ENCODE peak calls at places on chromosome 14, in six cellular contexts. One of them, this sample, is unnamed.

GRCh38 chr14:70188608-70189540 is at the start of gene SLC8A3:
- DNase-seq in activated B cell treated with CpG ODN at 0.5 μM for 24 hours: no peak
- DNase-seq in MCF 10A: no peak
- DNase-seq in fibroblast of the aortic adventitia: peak
- DNase-seq in mucosa of descending colon: peak
- DNase-seq in hepatocyte: peak
- DNase-seq in this sample: peak

GRCh38 chr14:51593397-51593796 is 58.3 kb upstream of the FRMD6 start:
- DNase-seq in activated B cell treated with CpG ODN at 0.5 μM for 24 hours: no peak
- DNase-seq in MCF 10A: no peak
- DNase-seq in fibroblast of the aortic adventitia: no peak
- DNase-seq in mucosa of descending colon: no peak
- DNase-seq in hepatocyte: no peak
- DNase-seq in this sample: no peak

GRCh38 chr14:92644166-92644565 is 104.3 kb downstream of the LGMN start:
- DNase-seq in activated B cell treated with CpG ODN at 0.5 μM for 24 hours: no peak
- DNase-seq in MCF 10A: peak
- DNase-seq in fibroblast of the aortic adventitia: peak
- DNase-seq in mucosa of descending colon: no peak
- DNase-seq in hepatocyte: no peak
- DNase-seq in this sample: peak

GRCh38 chr14:42571991-42572390 is 965.3 kb downstream of the LRFN5 start:
- DNase-seq in activated B cell treated with CpG ODN at 0.5 μM for 24 hours: no peak
- DNase-seq in MCF 10A: no peak
- DNase-seq in fibroblast of the aortic adventitia: no peak
- DNase-seq in mucosa of descending colon: no peak
- DNase-seq in hepatocyte: no peak
- DNase-seq in this sample: no peak

GRCh38 chr14:83867871-83868270 is 1662.1 kb upstream of the FLRT2 start:
- DNase-seq in activated B cell treated with CpG ODN at 0.5 μM for 24 hours: no peak
- DNase-seq in MCF 10A: no peak
- DNase-seq in fibroblast of the aortic adventitia: no peak
- DNase-seq in mucosa of descending colon: no peak
- DNase-seq in hepatocyte: peak
- DNase-seq in this sample: no peak

GRCh38 chr14:63012171-63012570 is 33.1 kb downstream of the KCNH5 start:
- DNase-seq in activated B cell treated with CpG ODN at 0.5 μM for 24 hours: no peak
- DNase-seq in MCF 10A: no peak
- DNase-seq in fibroblast of the aortic adventitia: no peak
- DNase-seq in mucosa of descending colon: no peak
- DNase-seq in hepatocyte: no peak
- DNase-seq in this sample: no peak

GRCh38 chr14:96071561-96071960 is 32.4 kb downstream of the C14orf132 start:
- DNase-seq in activated B cell treated with CpG ODN at 0.5 μM for 24 hours: no peak
- DNase-seq in MCF 10A: no peak
- DNase-seq in fibroblast of the aortic adventitia: no peak
- DNase-seq in mucosa of descending colon: no peak
- DNase-seq in hepatocyte: no peak
- DNase-seq in this sample: no peak

GRCh38 chr14:28609228-28609828 is 157.3 kb upstream of the FOXG1 start:
- DNase-seq in activated B cell treated with CpG ODN at 0.5 μM for 24 hours: no peak
- DNase-seq in MCF 10A: peak
- DNase-seq in fibroblast of the aortic adventitia: peak
- DNase-seq in mucosa of descending colon: no peak
- DNase-seq in hepatocyte: peak
- DNase-seq in this sample: no peak

GRCh38 chr14:100391777-100392176 is 68.6 kb downstream of the SLC25A47 start:
- DNase-seq in activated B cell treated with CpG ODN at 0.5 μM for 24 hours: no peak
- DNase-seq in MCF 10A: no peak
- DNase-seq in fibroblast of the aortic adventitia: no peak
- DNase-seq in mucosa of descending colon: no peak
- DNase-seq in hepatocyte: no peak
- DNase-seq in this sample: no peak

GRCh38 chr14:77177623-77178185 is 3.9 kb upstream of the TMEM63C start:
- DNase-seq in activated B cell treated with CpG ODN at 0.5 μM for 24 hours: no peak
- DNase-seq in MCF 10A: no peak
- DNase-seq in fibroblast of the aortic adventitia: no peak
- DNase-seq in mucosa of descending colon: no peak
- DNase-seq in hepatocyte: no peak
- DNase-seq in this sample: no peak

GRCh38 chr14:77014004-77014604 is 14.4 kb downstream of the IRF2BPL start:
- DNase-seq in activated B cell treated with CpG ODN at 0.5 μM for 24 hours: no peak
- DNase-seq in MCF 10A: no peak
- DNase-seq in fibroblast of the aortic adventitia: peak
- DNase-seq in mucosa of descending colon: no peak
- DNase-seq in hepatocyte: peak
- DNase-seq in this sample: no peak

GRCh38 chr14:99164712-99165111 is 107.3 kb downstream of the BCL11B start:
- DNase-seq in activated B cell treated with CpG ODN at 0.5 μM for 24 hours: no peak
- DNase-seq in MCF 10A: no peak
- DNase-seq in fibroblast of the aortic adventitia: no peak
- DNase-seq in mucosa of descending colon: no peak
- DNase-seq in hepatocyte: no peak
- DNase-seq in this sample: no peak

GRCh38 chr14:68972507-68973272 is 6.4 kb downstream of the ACTN1 start:
- DNase-seq in activated B cell treated with CpG ODN at 0.5 μM for 24 hours: no peak
- DNase-seq in MCF 10A: no peak
- DNase-seq in fibroblast of the aortic adventitia: no peak
- DNase-seq in mucosa of descending colon: no peak
- DNase-seq in hepatocyte: no peak
- DNase-seq in this sample: no peak

GRCh38 chr14:104307246-104307626 is 168.8 kb downstream of the KIF26A start:
- DNase-seq in activated B cell treated with CpG ODN at 0.5 μM for 24 hours: no peak
- DNase-seq in MCF 10A: no peak
- DNase-seq in fibroblast of the aortic adventitia: no peak
- DNase-seq in mucosa of descending colon: peak
- DNase-seq in hepatocyte: no peak
- DNase-seq in this sample: no peak

GRCh38 chr14:106417224-106418049 is 891.1 kb downstream of the TMEM121 start:
- DNase-seq in activated B cell treated with CpG ODN at 0.5 μM for 24 hours: peak
- DNase-seq in MCF 10A: peak
- DNase-seq in fibroblast of the aortic adventitia: no peak
- DNase-seq in mucosa of descending colon: peak
- DNase-seq in hepatocyte: peak
- DNase-seq in this sample: peak

DNA sequence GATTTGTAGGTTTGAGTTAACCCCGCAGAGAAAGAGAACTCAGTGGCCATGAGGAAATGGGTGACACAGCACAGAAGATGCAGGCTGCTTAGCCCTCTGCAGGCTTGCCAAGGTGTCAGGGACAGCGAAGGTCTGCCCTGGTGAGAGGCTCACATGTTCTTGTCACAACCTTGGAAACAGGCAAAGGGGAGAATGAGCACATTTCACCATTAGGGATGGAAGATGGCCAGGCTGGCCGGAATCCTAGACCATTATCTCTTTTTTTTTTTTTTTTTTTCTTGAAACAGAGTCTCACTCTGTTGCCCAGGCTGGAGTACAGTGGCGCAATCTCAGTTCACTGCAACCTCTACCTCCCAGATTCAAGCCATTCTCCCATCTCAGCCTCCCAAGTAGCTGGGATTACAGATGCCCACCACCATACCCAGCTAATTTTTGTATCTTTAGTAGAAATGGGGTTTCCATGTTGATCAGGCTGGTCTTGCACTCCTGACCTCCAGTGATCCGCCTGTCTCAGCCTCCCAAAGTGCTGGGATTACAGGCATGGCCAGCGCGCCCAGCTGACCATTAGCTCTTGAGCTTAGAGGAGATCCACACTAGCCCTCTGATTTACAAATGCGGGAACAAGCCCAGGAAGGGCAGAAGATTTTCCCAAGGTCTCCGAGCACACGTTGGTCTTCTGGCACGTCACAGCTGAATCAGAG is 34.6 kb downstream of the LTBP2 start:
- DNase-seq in activated B cell treated with CpG ODN at 0.5 μM for 24 hours: no peak
- DNase-seq in MCF 10A: no peak
- DNase-seq in fibroblast of the aortic adventitia: peak
- DNase-seq in mucosa of descending colon: peak
- DNase-seq in hepatocyte: no peak
- DNase-seq in this sample: no peak
- TF ChIP-seq CTCF in activated B cell treated with CpG ODN at 0.5 μM for 24 hours: no peak
- TF ChIP-seq CTCF in MCF 10A: no peak
- TF ChIP-seq CTCF in fibroblast of the aortic adventitia: no peak
- TF ChIP-seq CTCF in mucosa of descending colon: no peak
- TF ChIP-seq CTCF in hepatocyte: no peak
- TF ChIP-seq CTCF in this sample: no peak

DNA sequence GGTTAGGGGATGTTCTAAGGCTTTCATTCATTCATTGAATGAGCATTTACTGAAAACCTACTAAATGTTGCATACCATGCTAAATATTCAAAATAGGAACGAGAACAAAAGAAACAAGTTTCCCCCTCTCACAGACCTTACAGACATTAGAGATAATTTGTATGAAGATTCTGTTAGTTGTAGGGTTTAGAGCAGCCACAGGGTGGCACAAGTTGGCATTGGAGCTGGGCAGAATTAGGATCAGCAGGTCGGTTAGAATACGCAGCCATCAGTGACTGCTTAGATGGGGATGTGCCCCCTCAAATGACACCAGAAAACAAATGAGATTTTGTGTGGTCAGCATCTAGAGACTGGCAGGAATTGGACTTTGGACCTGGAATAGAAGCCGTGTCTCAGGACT is 166.3 kb upstream of the DAAM1 start:
- DNase-seq in activated B cell treated with CpG ODN at 0.5 μM for 24 hours: no peak
- DNase-seq in MCF 10A: peak
- DNase-seq in fibroblast of the aortic adventitia: no peak
- DNase-seq in mucosa of descending colon: no peak
- DNase-seq in hepatocyte: no peak
- DNase-seq in this sample: no peak
- TF ChIP-seq CTCF in activated B cell treated with CpG ODN at 0.5 μM for 24 hours: no peak
- TF ChIP-seq CTCF in MCF 10A: no peak
- TF ChIP-seq CTCF in fibroblast of the aortic adventitia: peak
- TF ChIP-seq CTCF in mucosa of descending colon: no peak
- TF ChIP-seq CTCF in hepatocyte: no peak
- TF ChIP-seq CTCF in this sample: no peak

GRCh38 chr14:22046063-22046462 is 372.4 kb upstream of the OR4E1 start:
- DNase-seq in activated B cell treated with CpG ODN at 0.5 μM for 24 hours: no peak
- DNase-seq in MCF 10A: no peak
- DNase-seq in fibroblast of the aortic adventitia: no peak
- DNase-seq in mucosa of descending colon: no peak
- DNase-seq in hepatocyte: no peak
- DNase-seq in this sample: no peak

GRCh38 chr14:22044193-22044592 is 370.6 kb upstream of the OR4E1 start:
- DNase-seq in activated B cell treated with CpG ODN at 0.5 μM for 24 hours: no peak
- DNase-seq in MCF 10A: no peak
- DNase-seq in fibroblast of the aortic adventitia: no peak
- DNase-seq in mucosa of descending colon: no peak
- DNase-seq in hepatocyte: no peak
- DNase-seq in this sample: no peak

GRCh38 chr14:22052795-22053194 is 379.2 kb upstream of the OR4E1 start:
- DNase-seq in activated B cell treated with CpG ODN at 0.5 μM for 24 hours: no peak
- DNase-seq in MCF 10A: no peak
- DNase-seq in fibroblast of the aortic adventitia: no peak
- DNase-seq in mucosa of descending colon: no peak
- DNase-seq in hepatocyte: peak
- DNase-seq in this sample: no peak

DNA sequence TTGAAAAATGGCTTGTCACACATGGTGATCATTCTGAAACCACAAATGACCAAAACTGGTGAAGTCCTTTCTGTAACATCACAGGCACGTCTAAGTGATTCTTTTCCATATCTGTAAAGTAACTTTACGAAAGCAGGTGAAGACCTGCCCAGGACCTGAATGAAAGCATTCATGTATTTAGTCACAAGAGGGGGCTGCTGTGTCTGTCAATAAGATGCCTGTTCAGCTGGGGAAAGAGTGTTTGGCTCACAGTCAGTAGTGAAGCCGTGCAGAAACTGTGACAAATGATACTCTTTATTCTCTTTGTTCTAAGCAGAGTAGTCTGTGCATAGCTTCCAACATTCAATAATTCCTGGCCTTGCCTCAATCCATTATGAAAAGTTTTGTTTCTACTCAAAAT is 373.5 kb upstream of the OR4E1 start:
- DNase-seq in activated B cell treated with CpG ODN at 0.5 μM for 24 hours: no peak
- DNase-seq in MCF 10A: peak
- DNase-seq in fibroblast of the aortic adventitia: no peak
- DNase-seq in mucosa of descending colon: no peak
- DNase-seq in hepatocyte: peak
- DNase-seq in this sample: peak
- TF ChIP-seq CTCF in activated B cell treated with CpG ODN at 0.5 μM for 24 hours: no peak
- TF ChIP-seq CTCF in MCF 10A: peak
- TF ChIP-seq CTCF in fibroblast of the aortic adventitia: no peak
- TF ChIP-seq CTCF in mucosa of descending colon: no peak
- TF ChIP-seq CTCF in hepatocyte: peak
- TF ChIP-seq CTCF in this sample: peak

DNA sequence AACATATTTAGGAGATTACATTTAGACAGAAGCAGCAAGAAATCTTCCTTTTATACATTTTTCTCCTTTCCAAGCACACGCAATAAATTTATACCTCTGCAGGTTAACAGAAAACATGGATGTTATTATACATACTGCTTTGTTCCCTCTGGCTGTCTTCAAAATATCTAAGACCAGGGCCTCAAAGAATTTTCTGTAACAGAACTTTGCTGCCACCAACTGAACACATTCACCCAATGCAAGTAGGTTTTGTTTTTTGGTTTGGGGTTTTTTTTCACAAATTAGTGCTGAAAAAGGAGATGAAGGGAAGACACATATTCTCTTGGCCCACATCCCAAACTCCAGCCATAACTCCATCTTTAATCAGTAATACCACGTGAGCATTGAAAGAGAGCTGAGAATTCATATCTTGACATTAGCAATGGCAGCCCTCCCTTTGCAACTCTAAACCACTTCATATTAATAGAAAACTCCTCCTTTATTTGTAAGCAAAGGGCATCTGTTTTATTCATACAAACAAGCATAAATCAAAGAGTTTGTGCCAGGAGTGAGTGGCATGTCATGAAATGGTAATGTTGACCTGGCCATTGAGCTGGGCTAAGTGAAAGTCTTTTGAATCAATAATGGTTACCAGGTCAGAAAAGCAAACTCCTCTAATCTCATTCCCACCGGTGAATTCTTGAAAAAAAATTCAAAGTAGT is 150.8 kb upstream of the FSCB start:
- DNase-seq in activated B cell treated with CpG ODN at 0.5 μM for 24 hours: no peak
- DNase-seq in MCF 10A: peak
- DNase-seq in fibroblast of the aortic adventitia: peak
- DNase-seq in mucosa of descending colon: no peak
- DNase-seq in hepatocyte: peak
- DNase-seq in this sample: no peak
- TF ChIP-seq CTCF in activated B cell treated with CpG ODN at 0.5 μM for 24 hours: no peak
- TF ChIP-seq CTCF in MCF 10A: peak
- TF ChIP-seq CTCF in fibroblast of the aortic adventitia: peak
- TF ChIP-seq CTCF in mucosa of descending colon: no peak
- TF ChIP-seq CTCF in hepatocyte: peak
- TF ChIP-seq CTCF in this sample: no peak

GRCh38 chr14:61326847-61327246 is 5.5 kb downstream of the PRKCH start:
- DNase-seq in activated B cell treated with CpG ODN at 0.5 μM for 24 hours: no peak
- DNase-seq in MCF 10A: peak
- DNase-seq in fibroblast of the aortic adventitia: no peak
- DNase-seq in mucosa of descending colon: no peak
- DNase-seq in hepatocyte: peak
- DNase-seq in this sample: no peak
- TF ChIP-seq CTCF in activated B cell treated with CpG ODN at 0.5 μM for 24 hours: no peak
- TF ChIP-seq CTCF in MCF 10A: no peak
- TF ChIP-seq CTCF in fibroblast of the aortic adventitia: no peak
- TF ChIP-seq CTCF in mucosa of descending colon: no peak
- TF ChIP-seq CTCF in hepatocyte: no peak
- TF ChIP-seq CTCF in this sample: no peak

This sample was measured in GM13976.